ENCODE peak calls at places on chromosomes 7 and 10, in six cellular contexts. D, I, M, Q, E and U are unnamed samples.
A peak's percentile ranks its signal among the peaks of the same experiment; 100 is the strongest.

GRCh38 chr7:99843808-99844207 is 16.0 kb downstream of the CYP3A43 start:
- DNase-seq in D (no peak), I (no peak), M (no peak), Q (no peak), E (no peak), U (no peak)

GRCh38 chr7:1973321-1974251 is 259.2 kb downstream of the MAD1L1 start:
- DNase-seq in D (peak; percentile 38), I (peak; percentile 45), M (no peak), Q (no peak), E (no peak), U (no peak)

GRCh38 chr7:106112118-106112971 is at the start of gene SYPL1:
- DNase-seq in D (peak; percentile 97), I (peak; percentile 97), M (peak; percentile 79), Q (peak; percentile 92), E (peak; percentile 94), U (peak; percentile 90)

GRCh38 chr10:61000769-61001730 is 57.1 kb upstream of the RHOBTB1 start:
- DNase-seq in D (peak; percentile 50), I (no peak), M (no peak), Q (peak; percentile 72), E (peak; percentile 59), U (peak; percentile 16)

GRCh38 chr7:25933921-25934320 is 218.1 kb upstream of the NFE2L3 start:
- DNase-seq in D (no peak), I (no peak), M (no peak), Q (no peak), E (no peak), U (no peak)

GRCh38 chr7:90320801-90321494 is at the start of gene FAM237B:
- DNase-seq in D (no peak), I (no peak), M (no peak), Q (peak; percentile 18), E (no peak), U (peak; percentile 42)

GRCh38 chr7:134547738-134548054 is 1.2 kb upstream of the AKR1B15 start:
- DNase-seq in D (peak; percentile 92), I (peak; percentile 84), M (peak; percentile 65), Q (peak; percentile 86), E (peak; percentile 74), U (no peak)

GRCh38 chr10:100100651-100101525 is 19.2 kb upstream of the CPN1 start:
- DNase-seq in D (no peak), I (no peak), M (peak; percentile 25), Q (no peak), E (peak; percentile 55), U (peak; percentile 25)

GRCh38 chr7:139588632-139589031 is 65.1 kb downstream of the CLEC2L start:
- DNase-seq in D (peak; percentile 42), I (no peak), M (peak; percentile 65), Q (no peak), E (no peak), U (peak; percentile 21)

GRCh38 chr7:139619367-139619657 is 95.8 kb downstream of the CLEC2L start:
- DNase-seq in D (no peak), I (no peak), M (peak; percentile 16), Q (no peak), E (peak; percentile 69), U (no peak)

DNA sequence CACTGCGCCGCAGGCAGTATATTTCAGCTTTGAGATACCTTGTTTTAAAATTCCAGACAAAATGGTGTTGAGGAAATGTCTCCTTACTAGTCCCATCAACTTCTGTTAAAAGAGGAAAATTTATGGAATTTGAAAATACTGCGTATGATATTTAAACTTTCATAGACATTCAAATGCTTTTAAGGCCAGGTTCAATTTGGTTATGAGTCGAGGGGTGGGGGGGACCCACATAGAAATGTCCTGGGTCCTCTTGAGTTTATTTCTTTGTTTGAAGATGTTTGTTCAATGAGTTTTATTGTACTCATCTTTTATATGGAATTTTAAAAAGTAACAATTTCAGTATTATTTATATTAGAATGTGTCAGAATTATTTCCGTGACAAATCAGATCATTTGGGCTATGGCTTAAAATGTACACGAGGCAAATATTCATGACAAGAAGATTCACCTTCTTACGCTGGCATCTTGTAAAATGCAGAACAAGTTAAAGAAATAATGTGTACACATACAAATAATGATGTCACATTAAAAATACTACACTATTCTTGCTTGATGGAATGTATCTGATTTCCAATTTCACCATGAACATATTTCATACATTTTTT is 1.3 kb downstream of the IKZF1 start:
- DNase-seq in D (no peak), I (no peak), M (no peak), Q (no peak), E (no peak), U (no peak)
- H3K4me3 ChIP-seq in D (peak overlapping the region; percentile 67), I (peak overlapping the region; percentile 59), M (no peak overlapping the region), Q (no peak overlapping the region), E (no peak overlapping the region), U (no peak overlapping the region)

DNA sequence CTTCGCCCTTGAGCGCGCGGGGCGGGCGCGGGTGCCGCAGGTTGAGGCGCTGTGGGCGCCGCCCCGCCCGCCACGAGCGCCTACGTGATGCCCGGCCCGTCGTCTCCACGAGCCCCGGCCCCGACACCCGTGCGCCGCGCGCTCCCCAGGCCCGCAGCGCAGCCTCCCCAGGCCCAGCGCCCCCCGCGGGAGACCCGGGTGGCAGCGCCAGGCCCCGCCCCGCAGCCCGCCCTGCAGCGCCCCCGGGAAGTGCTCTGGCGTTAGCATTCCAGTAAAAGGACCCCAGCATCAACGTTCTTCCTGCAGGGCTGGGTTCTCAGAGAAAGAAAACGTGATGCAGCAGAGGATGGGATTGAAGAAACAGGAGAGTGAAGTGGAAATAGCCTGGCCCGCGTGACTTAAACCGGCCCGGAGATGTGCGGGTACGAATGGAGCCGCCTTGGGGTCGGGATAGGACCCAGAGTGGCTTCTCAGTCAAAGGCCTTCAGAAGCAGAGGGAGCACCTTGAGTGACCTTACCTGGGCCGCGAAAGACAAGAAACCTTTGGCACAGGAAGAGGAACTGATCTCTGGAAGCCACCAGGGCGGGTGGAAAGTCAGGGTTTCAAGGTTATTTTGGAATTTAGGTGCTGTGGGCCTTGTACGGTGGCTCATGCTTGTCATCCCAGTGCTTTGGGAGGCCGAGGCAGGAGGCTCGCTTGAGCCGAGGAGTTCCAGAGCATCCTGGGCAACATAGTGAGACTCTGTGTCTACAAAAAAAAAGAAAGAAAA is 1.8 kb downstream of the PFKP start:
- DNase-seq in D (peak; percentile 75), I (no peak), M (no peak), Q (no peak), E (no peak), U (no peak)
- H3K4me3 ChIP-seq in D (peak overlapping the region; percentile 79), I (peak overlapping the region; percentile 72), M (peak overlapping the region; percentile 83), Q (peak overlapping the region; percentile 5), E (peak overlapping the region; percentile 80), U (peak overlapping the region; percentile 85)

DNA sequence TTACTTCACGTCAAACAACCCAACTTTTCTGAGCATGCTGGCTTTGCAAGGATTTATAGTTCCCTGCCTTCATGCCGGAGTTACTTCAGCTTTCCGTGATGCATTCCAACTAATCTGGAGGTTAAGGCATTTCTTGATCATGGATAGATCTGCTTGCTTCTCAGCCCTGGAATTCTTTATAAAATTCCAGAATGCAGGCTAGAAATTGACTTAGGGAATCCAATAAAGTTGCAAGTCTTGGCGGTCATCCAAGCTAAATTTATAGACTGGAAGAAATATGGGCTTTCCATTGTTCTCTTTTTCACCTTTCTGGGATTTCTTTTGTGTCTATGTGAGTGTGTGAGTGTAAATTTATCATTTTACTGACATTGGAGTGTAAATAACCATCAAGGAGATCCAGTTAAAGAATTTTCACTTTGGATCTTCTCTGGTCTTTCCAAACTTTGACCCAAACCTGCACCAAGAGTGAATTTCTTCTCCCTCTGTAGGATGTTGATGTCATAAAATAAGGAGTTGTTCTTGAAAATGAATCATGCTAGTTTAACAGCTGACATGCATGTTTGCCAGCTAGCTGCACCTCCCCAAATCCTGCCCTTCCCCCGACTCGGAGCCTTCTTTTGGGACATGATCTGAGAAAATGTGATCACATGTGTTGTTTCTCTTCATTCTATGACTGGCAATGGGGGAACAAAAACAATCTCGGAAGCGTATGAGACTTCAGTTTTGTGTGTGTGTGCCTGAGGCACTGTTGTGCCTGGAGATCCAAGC is 288.9 kb downstream of the TWIST1 start:
- DNase-seq in D (no peak), I (no peak), M (no peak), Q (no peak), E (peak; percentile 12), U (no peak)
- H3K4me3 ChIP-seq in D (no peak overlapping the region), I (no peak overlapping the region), M (no peak overlapping the region), Q (no peak overlapping the region), E (no peak overlapping the region), U (no peak overlapping the region)

DNA sequence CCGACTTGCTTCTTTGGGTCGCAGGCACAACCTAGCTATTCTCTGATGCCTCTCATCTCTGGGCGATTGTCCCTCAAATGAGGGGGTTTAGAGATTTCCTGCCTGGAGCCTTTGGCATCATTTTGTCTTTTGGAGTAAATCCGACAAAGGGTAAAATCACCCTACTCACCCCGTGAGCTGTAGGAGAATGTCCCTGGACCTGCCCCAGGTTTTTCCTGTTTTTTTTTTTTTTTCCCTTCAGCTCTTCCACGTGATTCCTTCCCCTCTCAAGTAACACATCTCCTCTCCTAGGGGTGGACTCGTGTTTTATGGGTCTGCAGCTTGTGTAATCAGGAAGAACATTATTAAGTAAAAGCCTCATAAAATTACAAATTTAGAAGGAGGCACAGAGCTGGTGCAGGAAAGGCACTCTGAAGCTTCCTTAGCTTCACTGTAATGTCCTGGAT is 128.4 kb upstream of the ZNF746 start:
- DNase-seq in D (no peak), I (no peak), M (no peak), Q (no peak), E (no peak), U (peak; percentile 3)
- H3K4me3 ChIP-seq in D (no peak overlapping the region), I (peak overlapping the region; percentile 95), M (no peak overlapping the region), Q (no peak overlapping the region), E (peak overlapping the region; percentile 99), U (no peak overlapping the region)

DNA sequence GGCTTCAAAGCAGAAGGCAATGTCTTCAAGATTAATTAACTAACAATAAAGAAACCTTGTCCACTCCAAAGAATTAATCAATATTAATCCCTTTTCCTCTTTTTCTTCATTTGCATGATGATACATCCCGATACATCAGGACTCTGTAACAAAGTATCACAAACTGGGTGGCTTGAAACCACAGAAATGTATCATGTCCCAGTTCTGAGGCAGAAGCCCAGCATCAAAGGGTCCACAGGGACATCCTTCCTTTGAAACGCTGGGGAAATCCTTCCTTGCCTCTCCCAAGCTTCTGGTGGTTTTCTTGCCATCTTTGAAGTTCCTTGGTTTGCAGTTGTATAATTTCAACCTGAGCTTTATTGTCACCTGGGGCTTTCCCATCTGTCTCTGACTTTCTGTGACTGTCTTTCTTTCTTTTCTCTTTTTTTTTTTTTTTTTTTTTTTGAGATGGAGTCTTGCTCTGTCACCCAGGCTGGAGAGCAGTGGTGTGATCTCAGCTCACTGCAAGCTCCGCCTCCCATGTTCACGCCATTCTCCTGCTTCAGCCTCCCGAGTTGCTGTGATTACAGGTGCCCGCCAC is 210.2 kb upstream of the ADARB2 start:
- DNase-seq in D (no peak), I (no peak), M (no peak), Q (no peak), E (no peak), U (no peak)
- H3K4me3 ChIP-seq in D (no peak overlapping the region), I (no peak overlapping the region), M (no peak overlapping the region), Q (no peak overlapping the region), E (no peak overlapping the region), U (no peak overlapping the region)

GRCh38 chr10:103660364-103661197 is 167.1 kb downstream of the NEURL1 start:
- DNase-seq in D (peak; percentile 76), I (peak; percentile 72), M (peak; percentile 56), Q (peak; percentile 43), E (no peak), U (peak; percentile 33)
- H3K4me3 ChIP-seq in D (peak overlapping the region; percentile 49), I (peak overlapping the region; percentile 70), M (peak overlapping the region; percentile 70), Q (peak overlapping the region; percentile 4), E (no peak overlapping the region), U (peak overlapping the region; percentile 27)

DNA sequence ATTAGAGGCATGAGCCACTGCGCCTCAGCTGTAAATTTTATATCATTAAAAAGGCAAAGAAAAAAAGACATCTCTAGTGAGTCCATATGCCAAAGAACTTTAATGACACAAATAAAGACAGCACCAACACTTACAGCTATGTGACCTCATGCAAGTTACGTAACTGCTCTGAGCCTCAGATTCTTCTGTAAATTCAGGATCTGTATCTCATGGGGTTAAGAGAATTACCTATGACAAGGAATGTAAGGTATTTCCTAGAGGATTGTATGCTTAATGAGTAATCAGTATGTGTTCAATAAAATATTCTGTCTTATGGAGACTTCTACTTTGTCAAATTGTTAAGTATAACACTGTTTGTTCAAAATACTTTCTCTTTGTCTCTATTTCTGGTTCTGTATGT is 274.0 kb upstream of the GLI3 start:
- DNase-seq in D (no peak), I (no peak), M (no peak), Q (no peak), E (peak; percentile 84), U (peak; percentile 69)
- H3K4me3 ChIP-seq in D (no peak overlapping the region), I (no peak overlapping the region), M (no peak overlapping the region), Q (no peak overlapping the region), E (no peak overlapping the region), U (no peak overlapping the region)